ENCODE peak calls at places on chromosome 1, in seven cellular contexts. One of them, this sample, is unnamed.

GRCh38 chr1:29210278-29211085 is 20.3 kb downstream of the MECR start:
- DNase-seq in ovary: no peak
- DNase-seq in lung: no peak
- DNase-seq in choroid plexus epithelial cell: no peak
- DNase-seq in stomach: no peak
- DNase-seq in MG63: peak
- DNase-seq in adipocyte: no peak
- DNase-seq in this sample: no peak

GRCh38 chr1:25613091-25613490 is 3.5 kb upstream of the MAN1C1 start:
- DNase-seq in stomach: no peak
- DNase-seq in MG63: no peak
- DNase-seq in adipocyte: no peak
- DNase-seq in lung: no peak
- DNase-seq in ovary: no peak
- DNase-seq in choroid plexus epithelial cell: no peak
- DNase-seq in this sample: no peak

GRCh38 chr1:210294991-210295773 is 33.5 kb upstream of the HHAT start:
- DNase-seq in ovary: peak
- DNase-seq in stomach: no peak
- DNase-seq in choroid plexus epithelial cell: no peak
- DNase-seq in lung: no peak
- DNase-seq in adipocyte: peak
- DNase-seq in MG63: no peak
- DNase-seq in this sample: no peak

GRCh38 chr1:223189903-223190724 is 47.1 kb upstream of the TLR5 start:
- DNase-seq in choroid plexus epithelial cell: no peak
- DNase-seq in ovary: no peak
- DNase-seq in stomach: no peak
- DNase-seq in lung: peak
- DNase-seq in MG63: peak
- DNase-seq in adipocyte: peak
- DNase-seq in this sample: no peak

GRCh38 chr1:8551057-8551456 is 233.1 kb downstream of the SLC45A1 start:
- DNase-seq in lung: no peak
- DNase-seq in adipocyte: peak
- DNase-seq in MG63: no peak
- DNase-seq in ovary: no peak
- DNase-seq in stomach: no peak
- DNase-seq in choroid plexus epithelial cell: no peak
- DNase-seq in this sample: no peak

GRCh38 chr1:149844096-149844495 is 55.3 kb upstream of the BOLA1 start:
- DNase-seq in ovary: no peak
- DNase-seq in lung: no peak
- DNase-seq in adipocyte: peak
- DNase-seq in stomach: no peak
- DNase-seq in MG63: no peak
- DNase-seq in choroid plexus epithelial cell: peak
- DNase-seq in this sample: peak

GRCh38 chr1:221074325-221074724 is 195.1 kb downstream of the HLX start:
- DNase-seq in adipocyte: no peak
- DNase-seq in stomach: no peak
- DNase-seq in lung: no peak
- DNase-seq in ovary: no peak
- DNase-seq in choroid plexus epithelial cell: peak
- DNase-seq in MG63: no peak
- DNase-seq in this sample: no peak

GRCh38 chr1:202164271-202165037 is 4.1 kb upstream of the PTPN7 start:
- DNase-seq in ovary: no peak
- DNase-seq in choroid plexus epithelial cell: no peak
- DNase-seq in stomach: no peak
- DNase-seq in adipocyte: no peak
- DNase-seq in MG63: no peak
- DNase-seq in lung: no peak
- DNase-seq in this sample: no peak

GRCh38 chr1:223062177-223062576 is 80.9 kb downstream of the TLR5 start:
- DNase-seq in MG63: no peak
- DNase-seq in stomach: no peak
- DNase-seq in lung: no peak
- DNase-seq in choroid plexus epithelial cell: peak
- DNase-seq in adipocyte: no peak
- DNase-seq in ovary: no peak
- DNase-seq in this sample: no peak

GRCh38 chr1:101237229-101237837 is 514 bp downstream of the S1PR1 start:
- DNase-seq in choroid plexus epithelial cell: peak
- DNase-seq in stomach: no peak
- DNase-seq in adipocyte: peak
- DNase-seq in lung: no peak
- DNase-seq in ovary: peak
- DNase-seq in MG63: no peak
- DNase-seq in this sample: no peak

GRCh38 chr1:38908821-38909220 is 27.4 kb upstream of the GJA9 start:
- DNase-seq in adipocyte: no peak
- DNase-seq in choroid plexus epithelial cell: no peak
- DNase-seq in stomach: no peak
- DNase-seq in lung: no peak
- DNase-seq in MG63: no peak
- DNase-seq in ovary: no peak
- DNase-seq in this sample: no peak

GRCh38 chr1:209630383-209631219 is 21.6 kb downstream of the LAMB3 start:
- DNase-seq in stomach: no peak
- DNase-seq in adipocyte: no peak
- DNase-seq in ovary: no peak
- DNase-seq in lung: no peak
- DNase-seq in choroid plexus epithelial cell: no peak
- DNase-seq in MG63: no peak
- DNase-seq in this sample: no peak

GRCh38 chr1:205077158-205077933 is 6.9 kb downstream of the TMEM81 start:
- DNase-seq in lung: no peak
- DNase-seq in ovary: no peak
- DNase-seq in choroid plexus epithelial cell: no peak
- DNase-seq in MG63: no peak
- DNase-seq in adipocyte: peak
- DNase-seq in stomach: no peak
- DNase-seq in this sample: no peak

GRCh38 chr1:160981584-160982411 is 27.2 kb upstream of the ITLN2 start:
- DNase-seq in stomach: peak
- DNase-seq in lung: no peak
- DNase-seq in MG63: no peak
- DNase-seq in adipocyte: no peak
- DNase-seq in choroid plexus epithelial cell: no peak
- DNase-seq in ovary: no peak
- DNase-seq in this sample: no peak

GRCh38 chr1:232380556-232380955 is 249.4 kb downstream of the SIPA1L2 start:
- DNase-seq in choroid plexus epithelial cell: no peak
- DNase-seq in lung: no peak
- DNase-seq in MG63: no peak
- DNase-seq in adipocyte: no peak
- DNase-seq in ovary: no peak
- DNase-seq in stomach: no peak
- DNase-seq in this sample: no peak

GRCh38 chr1:159991513-159991912 is 37.5 kb upstream of the SLAMF9 start:
- DNase-seq in choroid plexus epithelial cell: no peak
- DNase-seq in lung: peak
- DNase-seq in MG63: no peak
- DNase-seq in stomach: peak
- DNase-seq in ovary: no peak
- DNase-seq in adipocyte: peak
- DNase-seq in this sample: no peak

GRCh38 chr1:100400332-100400933 is 48.1 kb downstream of the CDC14A start:
- DNase-seq in MG63: no peak
- DNase-seq in ovary: no peak
- DNase-seq in stomach: peak
- DNase-seq in lung: peak
- DNase-seq in adipocyte: no peak
- DNase-seq in choroid plexus epithelial cell: peak
- DNase-seq in this sample: peak

GRCh38 chr1:241181471-241181870 is 175.5 kb downstream of the RGS7 start:
- DNase-seq in choroid plexus epithelial cell: no peak
- DNase-seq in adipocyte: no peak
- DNase-seq in lung: no peak
- DNase-seq in stomach: no peak
- DNase-seq in MG63: no peak
- DNase-seq in ovary: no peak
- DNase-seq in this sample: no peak

GRCh38 chr1:92952714-92953113 is 8.5 kb downstream of the DIPK1A start:
- DNase-seq in lung: no peak
- DNase-seq in ovary: no peak
- DNase-seq in MG63: no peak
- DNase-seq in choroid plexus epithelial cell: no peak
- DNase-seq in stomach: no peak
- DNase-seq in adipocyte: no peak
- DNase-seq in this sample: no peak
- H3K4me3 ChIP-seq in lung: no peak
- H3K4me3 ChIP-seq in ovary: no peak
- H3K4me3 ChIP-seq in MG63: no peak
- H3K4me3 ChIP-seq in choroid plexus epithelial cell: no peak
- H3K4me3 ChIP-seq in stomach: no peak
- H3K4me3 ChIP-seq in adipocyte: no peak
- H3K4me3 ChIP-seq in this sample: no peak

DNA sequence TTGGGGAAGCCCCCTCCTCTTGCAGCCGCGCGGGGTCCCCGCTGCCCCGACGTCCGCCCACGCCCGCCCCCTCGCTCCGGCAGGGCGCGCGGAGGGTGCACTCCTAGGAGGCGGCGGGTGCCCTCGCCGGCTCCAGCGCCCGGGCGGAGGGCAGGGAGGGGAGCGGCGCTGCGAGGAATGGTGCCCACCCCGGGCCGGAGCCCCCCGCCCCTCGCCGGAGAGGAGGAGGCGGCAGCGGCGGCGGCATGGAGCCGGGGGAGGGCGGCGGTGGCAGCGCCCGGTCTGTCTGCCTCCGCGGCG is 451 bp downstream of the FAM78B start:
- DNase-seq in ovary: no peak
- DNase-seq in stomach: no peak
- DNase-seq in MG63: no peak
- DNase-seq in adipocyte: no peak
- DNase-seq in lung: no peak
- DNase-seq in choroid plexus epithelial cell: no peak
- DNase-seq in this sample: no peak
- H3K4me3 ChIP-seq in ovary: peak
- H3K4me3 ChIP-seq in stomach: peak
- H3K4me3 ChIP-seq in MG63: no peak
- H3K4me3 ChIP-seq in adipocyte: peak
- H3K4me3 ChIP-seq in lung: peak
- H3K4me3 ChIP-seq in choroid plexus epithelial cell: peak
- H3K4me3 ChIP-seq in this sample: peak

GRCh38 chr1:2446861-2447260 is 29.2 kb upstream of the PLCH2 start:
- DNase-seq in choroid plexus epithelial cell: no peak
- DNase-seq in stomach: no peak
- DNase-seq in adipocyte: no peak
- DNase-seq in MG63: no peak
- DNase-seq in lung: no peak
- DNase-seq in ovary: no peak
- DNase-seq in this sample: no peak

GRCh38 chr1:2444138-2444591 is 31.8 kb upstream of the PEX10 start:
- DNase-seq in choroid plexus epithelial cell: no peak
- DNase-seq in lung: no peak
- DNase-seq in stomach: no peak
- DNase-seq in ovary: no peak
- DNase-seq in MG63: no peak
- DNase-seq in adipocyte: no peak
- DNase-seq in this sample: no peak

GRCh38 chr1:2445162-2445822 is 30.8 kb upstream of the PLCH2 start:
- DNase-seq in choroid plexus epithelial cell: no peak
- DNase-seq in lung: no peak
- DNase-seq in adipocyte: no peak
- DNase-seq in ovary: no peak
- DNase-seq in stomach: no peak
- DNase-seq in MG63: no peak
- DNase-seq in this sample: no peak

GRCh38 chr1:2446394-2446793 is 29.7 kb upstream of the PLCH2 start:
- DNase-seq in stomach: no peak
- DNase-seq in lung: no peak
- DNase-seq in choroid plexus epithelial cell: peak
- DNase-seq in adipocyte: no peak
- DNase-seq in MG63: no peak
- DNase-seq in ovary: no peak
- DNase-seq in this sample: no peak

DNA sequence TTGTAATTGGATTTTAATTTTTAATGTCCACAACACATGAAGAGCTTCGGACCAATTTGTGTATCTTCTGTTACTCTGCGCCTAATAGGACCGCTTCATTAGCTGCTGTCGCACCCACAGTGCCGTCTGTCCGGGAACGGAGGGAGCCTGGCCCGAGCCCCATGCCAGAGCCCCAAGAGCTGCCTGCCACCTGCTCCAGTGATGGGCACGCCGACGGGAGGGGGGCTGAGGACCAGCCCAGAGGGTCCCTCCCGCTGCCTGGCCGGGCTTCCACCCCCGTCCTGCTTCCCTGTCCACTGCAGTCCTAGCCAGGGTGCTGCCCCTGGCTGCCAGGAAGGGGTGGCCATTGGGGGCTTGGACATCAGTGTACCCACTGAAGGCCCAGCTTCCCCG is 30.3 kb upstream of the PLCH2 start:
- DNase-seq in lung: no peak
- DNase-seq in stomach: no peak
- DNase-seq in MG63: no peak
- DNase-seq in choroid plexus epithelial cell: no peak
- DNase-seq in ovary: no peak
- DNase-seq in adipocyte: no peak
- DNase-seq in this sample: no peak
- H3K4me3 ChIP-seq in lung: no peak
- H3K4me3 ChIP-seq in stomach: no peak
- H3K4me3 ChIP-seq in MG63: no peak
- H3K4me3 ChIP-seq in choroid plexus epithelial cell: no peak
- H3K4me3 ChIP-seq in ovary: no peak
- H3K4me3 ChIP-seq in adipocyte: no peak
- H3K4me3 ChIP-seq in this sample: no peak

GRCh38 chr1:110390692-110391232 is at the start of gene SLC16A4:
- DNase-seq in stomach: no peak
- DNase-seq in adipocyte: peak
- DNase-seq in choroid plexus epithelial cell: peak
- DNase-seq in lung: no peak
- DNase-seq in ovary: peak
- DNase-seq in MG63: peak
- DNase-seq in this sample: no peak
- H3K4me3 ChIP-seq in stomach: peak
- H3K4me3 ChIP-seq in adipocyte: peak
- H3K4me3 ChIP-seq in choroid plexus epithelial cell: peak
- H3K4me3 ChIP-seq in lung: no peak
- H3K4me3 ChIP-seq in ovary: peak
- H3K4me3 ChIP-seq in MG63: peak
- H3K4me3 ChIP-seq in this sample: no peak

This sample was measured in colonic mucosa.